ENCODE peak calls at places on chromosomes 12 and 14, in nine cellular contexts. A, G, Q, Z, L, N, K, C and O are unnamed samples.

GRCh38 chr12:30980886-30981662 is 54.5 kb downstream of the TSPAN11 start:
- DNase-seq in Z (no peak), Q (no peak), K (no peak), G (no peak), N (no peak), C (no peak), A (no peak), L (no peak), O (no peak)

GRCh38 chr12:28988384-28988704 is 160.7 kb upstream of the FAR2 start:
- DNase-seq in L (no peak), N (no peak), C (no peak), Z (no peak), K (no peak), G (no peak), A (no peak), Q (no peak), O (no peak)

GRCh38 chr12:3493225-3494049 is 2.4 kb downstream of the PRMT8 start:
- DNase-seq in G (no peak), C (no peak), A (no peak), L (no peak), Z (no peak), K (no peak), N (no peak), Q (no peak), O (no peak)

GRCh38 chr14:59123526-59123925 is 64.9 kb upstream of the DAAM1 start:
- DNase-seq in L (no peak), A (no peak), G (no peak), Z (no peak), Q (no peak), K (no peak), N (no peak), C (peak), O (no peak)

GRCh38 chr12:132300789-132301722 is 28.3 kb downstream of the GALNT9 start:
- DNase-seq in L (no peak), K (no peak), G (no peak), C (no peak), N (no peak), Z (no peak), Q (no peak), A (no peak), O (no peak)

GRCh38 chr14:102998393-102998792 is 59.0 kb downstream of the CDC42BPB start:
- DNase-seq in A (no peak), L (no peak), C (no peak), G (peak), K (no peak), N (no peak), Z (no peak), Q (no peak), O (no peak)

GRCh38 chr14:100618763-100619320 is 31.6 kb upstream of the BEGAIN start:
- DNase-seq in K (no peak), A (no peak), C (no peak), Z (no peak), L (no peak), N (peak), G (no peak), Q (no peak), O (no peak)

GRCh38 chr12:120650249-120650690 is 9.8 kb downstream of the CABP1 start:
- DNase-seq in G (no peak), Z (no peak), Q (no peak), A (no peak), K (no peak), L (no peak), C (no peak), N (no peak), O (no peak)

GRCh38 chr14:80933282-80933681 is 8.3 kb downstream of the CEP128 start:
- DNase-seq in Q (no peak), Z (no peak), C (no peak), L (no peak), G (no peak), K (no peak), A (no peak), N (no peak), O (no peak)

GRCh38 chr12:124174949-124175348 is 119.9 kb upstream of the RFLNA start:
- DNase-seq in N (no peak), K (no peak), A (no peak), C (no peak), Q (no peak), L (no peak), Z (no peak), G (peak), O (no peak)

GRCh38 chr14:104878582-104878981 is 13.5 kb downstream of the CEP170B start:
- DNase-seq in Z (no peak), K (peak), Q (no peak), C (no peak), N (no peak), G (no peak), L (no peak), A (no peak), O (no peak)

GRCh38 chr12:124248862-124249825 is 45.7 kb upstream of the RFLNA start:
- DNase-seq in G (no peak), L (no peak), Z (no peak), C (no peak), N (no peak), K (no peak), Q (no peak), A (no peak), O (no peak)

GRCh38 chr12:94416613-94417012 is 43.1 kb downstream of the CEP83 start:
- DNase-seq in L (no peak), K (no peak), G (no peak), Z (no peak), A (no peak), C (no peak), Q (no peak), N (no peak), O (no peak)

GRCh38 chr12:106774808-106775524 is 484 bp downstream of the RIC8B start:
- DNase-seq in K (no peak), Z (no peak), N (no peak), C (no peak), G (no peak), A (no peak), L (no peak), Q (peak), O (no peak)

GRCh38 chr14:98175881-98176280 is 1096.1 kb downstream of the BCL11B start:
- DNase-seq in Q (no peak), G (no peak), C (no peak), K (no peak), L (no peak), Z (no peak), A (no peak), N (no peak), O (no peak)

GRCh38 chr14:69685217-69685616 is 73.8 kb downstream of the SUSD6 start:
- DNase-seq in Q (peak), G (no peak), K (no peak), A (peak), C (peak), Z (no peak), N (no peak), L (no peak), O (no peak)

GRCh38 chr14:52267501-52268190 is at the start of gene PTGDR:
- DNase-seq in A (peak), N (no peak), Z (no peak), K (no peak), Q (peak), G (peak), C (no peak), L (peak), O (peak)

GRCh38 chr12:82740129-82741000 is 53.7 kb downstream of the TMTC2 start:
- DNase-seq in K (no peak), C (no peak), Z (peak), Q (no peak), A (no peak), L (no peak), N (no peak), G (peak), O (no peak)

GRCh38 chr14:24634158-24634557 is at the start of gene GZMB:
- DNase-seq in G (no peak), A (peak), L (peak), Q (no peak), C (no peak), K (no peak), Z (no peak), N (no peak), O (no peak)

GRCh38 chr12:12871587-12872138 is 19.7 kb upstream of the GPRC5A start:
- DNase-seq in L (no peak), Z (no peak), Q (no peak), N (no peak), G (no peak), C (no peak), K (no peak), A (no peak), O (no peak)

GRCh38 chr14:44606576-44606975 is 99.5 kb upstream of the FSCB start:
- DNase-seq in A (no peak), L (no peak), K (no peak), G (no peak), Z (no peak), N (no peak), Q (no peak), C (no peak), O (no peak)

GRCh38 chr12:3204143-3204542 is 127.0 kb downstream of the TSPAN9 start:
- DNase-seq in C (no peak), Q (no peak), Z (no peak), A (no peak), K (no peak), G (no peak), L (no peak), N (peak), O (no peak)

GRCh38 chr14:64035143-64035542 is 182.3 kb downstream of the SYNE2 start:
- DNase-seq in L (no peak), N (no peak), A (no peak), C (no peak), Z (no peak), G (peak), Q (no peak), K (no peak), O (no peak)

GRCh38 chr12:71958457-71958856 is 19.8 kb downstream of the TPH2 start:
- DNase-seq in N (no peak), A (no peak), L (no peak), Z (no peak), C (no peak), K (no peak), Q (no peak), G (peak), O (no peak)

GRCh38 chr14:75981426-75981825 is 369 bp downstream of the TGFB3 start:
- DNase-seq in N (no peak), Z (peak), L (peak), G (peak), Q (peak), K (no peak), A (no peak), C (peak), O (no peak)

GRCh38 chr14:65223636-65224035 is 121.3 kb upstream of the MAX start:
- DNase-seq in N (no peak), A (no peak), L (no peak), Z (no peak), Q (peak), C (no peak), G (no peak), K (no peak), O (no peak)

GRCh38 chr14:93100570-93100969 is 15.2 kb downstream of the ITPK1 start:
- DNase-seq in L (no peak), A (no peak), Q (no peak), G (no peak), N (no peak), C (no peak), Z (no peak), K (no peak), O (no peak)

GRCh38 chr12:95415451-95415850 is 58.5 kb upstream of the METAP2 start:
- DNase-seq in C (no peak), N (no peak), A (no peak), L (no peak), G (no peak), Z (no peak), Q (no peak), K (no peak), O (no peak)

GRCh38 chr12:52920937-52921336 is 16.1 kb upstream of the KRT8 start:
- DNase-seq in Z (no peak), C (no peak), A (no peak), K (no peak), Q (no peak), L (no peak), N (no peak), G (no peak), O (no peak)

GRCh38 chr12:124369055-124369900 is 74.4 kb downstream of the RFLNA start:
- DNase-seq in A (no peak), N (peak), G (peak), Z (no peak), K (no peak), Q (no peak), L (no peak), C (peak), O (no peak)